ENCODE peak calls at places on chromosomes 7 and 10, in ten cellular contexts. A is A549, D is fibroblast of lung, J is colonic mucosa, Y is psoas muscle, X is uterus, O is Panc1, V is heart right ventricle, S is transverse colon, U is K562. B is an unnamed sample.

GRCh38 chr7:13920053-13920697 is 69.3 kb downstream of the ETV1 start:
- DNase-seq in X (no peak), Y (no peak), V (no peak), O (peak; percentile 99), S (peak; percentile 20), J (peak; percentile 36), U (peak; percentile 17), D (peak; percentile 100), A (peak; percentile 7), B (no peak)

GRCh38 chr7:101386558-101387199 is 24.0 kb downstream of the COL26A1 start:
- DNase-seq in X (no peak), Y (peak; percentile 65), A (peak; percentile 41), D (peak; percentile 23), O (no peak), S (no peak), U (peak; percentile 39), V (peak; percentile 36), J (no peak), B (no peak)

GRCh38 chr10:70952446-70952845 is 64.1 kb upstream of the PCBD1 start:
- DNase-seq in U (no peak), X (no peak), O (no peak), S (no peak), J (no peak), Y (peak; percentile 35), A (no peak), V (no peak), D (no peak), B (no peak)

GRCh38 chr10:120423350-120424197 is 33.5 kb upstream of the PLPP4 start:
- DNase-seq in U (peak; percentile 57), Y (no peak), A (peak; percentile 54), X (no peak), V (peak; percentile 12), J (peak; percentile 35), S (peak; percentile 38), D (no peak), O (peak; percentile 53), B (no peak)

GRCh38 chr10:96794786-96795733 is 37.0 kb upstream of the LCOR start:
- DNase-seq in U (no peak), D (no peak), J (peak; percentile 72), Y (no peak), A (no peak), V (no peak), O (no peak), X (no peak), S (peak; percentile 76), B (no peak)

GRCh38 chr10:43075612-43076003 is 1.3 kb upstream of the RET start:
- DNase-seq in A (peak; percentile 72), O (no peak), U (peak; percentile 38), V (no peak), X (no peak), J (no peak), Y (peak; percentile 38), D (no peak), S (no peak), B (no peak)

GRCh38 chr7:43878867-43879266 is 9.6 kb upstream of the MRPS24 start:
- DNase-seq in U (no peak), V (no peak), X (no peak), S (no peak), D (no peak), A (no peak), Y (no peak), O (no peak), J (no peak), B (no peak)

GRCh38 chr7:97200043-97200442 is 82.5 kb downstream of the SDHAF3 start:
- DNase-seq in X (no peak), S (no peak), U (no peak), Y (no peak), O (no peak), A (no peak), V (no peak), D (no peak), J (no peak), B (no peak)

GRCh38 chr7:22140597-22140996 is 194.9 kb upstream of the CDCA7L start:
- DNase-seq in S (no peak), U (no peak), J (no peak), O (no peak), Y (no peak), D (no peak), X (no peak), V (no peak), A (no peak), B (no peak)

GRCh38 chr7:31488562-31489203 is 25.2 kb upstream of the ITPRID1 start:
- DNase-seq in Y (no peak), U (peak; percentile 74), A (peak; percentile 69), X (no peak), V (peak; percentile 38), S (peak; percentile 56), D (peak; percentile 20), O (peak; percentile 48), J (peak; percentile 60), B (no peak)

GRCh38 chr10:49679480-49679893 is at the start of gene C10orf53:
- DNase-seq in V (peak; percentile 29), U (peak; percentile 87), D (peak; percentile 37), X (no peak), Y (no peak), S (no peak), J (peak; percentile 43), A (no peak), O (no peak), B (no peak)

GRCh38 chr7:158951725-158952124 is 95.4 kb downstream of the DYNC2I1 start:
- DNase-seq in D (no peak), X (no peak), V (no peak), J (no peak), O (no peak), S (no peak), A (no peak), Y (no peak), U (no peak), B (no peak)

GRCh38 chr10:34729619-34730018 is 85.5 kb downstream of the PARD3 start:
- DNase-seq in V (no peak), A (no peak), S (no peak), O (no peak), Y (no peak), X (no peak), U (no peak), J (no peak), D (no peak), B (no peak)

GRCh38 chr7:102230593-102230992 is 56.1 kb upstream of the SH2B2 start:
- DNase-seq in J (no peak), D (peak; percentile 58), V (no peak), A (no peak), Y (no peak), S (no peak), O (no peak), X (no peak), U (no peak), B (no peak)

GRCh38 chr10:128934492-128934891 is 532.5 kb upstream of the MGMT start:
- DNase-seq in U (no peak), A (no peak), D (no peak), X (no peak), Y (no peak), J (no peak), S (no peak), V (no peak), O (no peak), B (no peak)

GRCh38 chr10:22737587-22737986 is 23.2 kb upstream of the PIP4K2A start:
- DNase-seq in D (peak; percentile 90), Y (peak; percentile 54), S (no peak), X (peak; percentile 18), O (no peak), V (peak; percentile 37), J (no peak), U (peak; percentile 53), A (no peak), B (peak; percentile 72)

GRCh38 chr10:79248341-79248931 is 98.8 kb upstream of the PPIF start:
- DNase-seq in S (peak; percentile 79), O (no peak), Y (peak; percentile 70), J (peak; percentile 54), D (no peak), X (peak; percentile 69), U (no peak), A (no peak), V (peak; percentile 45), B (peak; percentile 84)

GRCh38 chr7:109073543-109073942 is 503.9 kb downstream of the DNAJB9 start:
- DNase-seq in Y (no peak), U (no peak), J (no peak), A (no peak), D (no peak), V (no peak), O (no peak), X (no peak), S (no peak), B (no peak)

GRCh38 chr7:23654508-23654907 is 25.5 kb upstream of the FAM221A start:
- DNase-seq in V (no peak), U (peak; percentile 25), D (peak; percentile 37), O (no peak), X (no peak), Y (no peak), A (peak; percentile 13), J (peak; percentile 40), S (peak; percentile 28), B (no peak)

GRCh38 chr7:90625051-90625450 is 28.9 kb downstream of the CDK14 start:
- DNase-seq in D (no peak), X (no peak), U (no peak), S (no peak), O (no peak), J (no peak), Y (no peak), A (no peak), V (no peak), B (no peak)
- H3K27ac ChIP-seq in D (peak overlapping the region; percentile 24), X (peak overlapping the region; percentile 40), U (no peak overlapping the region), S (peak overlapping the region; percentile 9), O (no peak overlapping the region), J (no peak overlapping the region), Y (no peak overlapping the region), A (no peak overlapping the region), V (no peak overlapping the region), B (no peak overlapping the region)

GRCh38 chr10:62002753-62003152 is 101.3 kb downstream of the ARID5B start:
- DNase-seq in J (no peak), U (no peak), Y (no peak), A (no peak), S (no peak), D (no peak), V (no peak), O (no peak), X (no peak), B (no peak)
- H3K4me3 ChIP-seq in J (no peak overlapping the region), U (no peak overlapping the region), Y (no peak overlapping the region), A (no peak overlapping the region), S (no peak overlapping the region), D (no peak overlapping the region), V (no peak overlapping the region), O (no peak overlapping the region), X (no peak overlapping the region), B (peak overlapping the region; percentile 7)

GRCh38 chr7:105019269-105019668 is 5.3 kb downstream of the KMT2E start:
- DNase-seq in J (no peak), X (no peak), U (no peak), D (no peak), O (no peak), A (no peak), V (no peak), Y (no peak), S (no peak), B (no peak)
- H3K4me1 ChIP-seq in J (peaks cover 11% of the 10 kb centered on the region), X (peaks cover 19% of the 10 kb centered on the region), U (peaks cover 17% of the 10 kb centered on the region), D (peaks cover 10% of the 10 kb centered on the region), O (peaks cover 24% of the 10 kb centered on the region), A (peaks cover 60% of the 10 kb centered on the region), V (peaks cover 77% of the 10 kb centered on the region), Y (peaks cover 78% of the 10 kb centered on the region), S (peaks cover 44% of the 10 kb centered on the region), B (peaks cover 32% of the 10 kb centered on the region)

GRCh38 chr10:11149499-11149898 is 131.8 kb downstream of the CELF2 start:
- DNase-seq in Y (no peak), D (no peak), O (no peak), X (no peak), V (no peak), J (no peak), U (no peak), S (no peak), A (no peak), B (no peak)
- H3K27ac ChIP-seq in Y (no peak overlapping the region), D (no peak overlapping the region), O (no peak overlapping the region), X (no peak overlapping the region), V (peak overlapping the region; percentile 80), J (peak overlapping the region; percentile 23), U (no peak overlapping the region), S (peak overlapping the region; percentile 32), A (no peak overlapping the region), B (no peak overlapping the region)

B was measured in ascending aorta.